ENCODE peak calls at places on chromosomes 6 and 20, in six cellular contexts. A is fibroblast of lung, G is IMR-90, X is Panc1, T is astrocyte, M is heart left ventricle. V is an unnamed sample.
A peak's percentile ranks its signal among the peaks of the same experiment; 100 is the strongest.

GRCh38 chr6:89843070-89843469 is 13.4 kb downstream of the CASP8AP2 start:
- DNase-seq in A (no peak), G (peak; percentile 34), X (no peak), T (peak; percentile 49), M (no peak), V (no peak)

GRCh38 chr20:21259346-21259745 is 43.8 kb upstream of the XRN2 start:
- DNase-seq in A (no peak), G (no peak), X (no peak), T (no peak), M (no peak), V (no peak)

GRCh38 chr6:135701426-135701825 is 150.1 kb upstream of the PDE7B start:
- DNase-seq in A (no peak), G (no peak), X (no peak), T (no peak), M (no peak), V (no peak)

GRCh38 chr6:75504902-75505233 is 11.3 kb upstream of the FILIP1 start:
- DNase-seq in A (peak; percentile 49), G (no peak), X (no peak), T (no peak), M (no peak), V (no peak)

GRCh38 chr6:36875250-36875633 is 639 bp upstream of the PPIL1 start:
- DNase-seq in A (no peak), G (no peak), X (no peak), T (no peak), M (no peak), V (no peak)

GRCh38 chr6:33895296-33895695 is 91.5 kb upstream of the MLN start:
- DNase-seq in A (no peak), G (no peak), X (no peak), T (no peak), M (no peak), V (no peak)

GRCh38 chr6:47288245-47289090 is 21.2 kb downstream of the TNFRSF21 start:
- DNase-seq in A (no peak), G (no peak), X (no peak), T (no peak), M (no peak), V (no peak)

GRCh38 chr6:151497935-151498726 is 4.3 kb downstream of the CCDC170 start:
- DNase-seq in A (peak; percentile 27), G (peak; percentile 2), X (no peak), T (no peak), M (no peak), V (no peak)

GRCh38 chr6:138538390-138539031 is 39.2 kb upstream of the NHSL1 start:
- DNase-seq in A (peak; percentile 73), G (peak; percentile 83), X (no peak), T (no peak), M (peak; percentile 53), V (no peak)

GRCh38 chr20:37397076-37397953 is 51.4 kb downstream of the SRC start:
- DNase-seq in A (no peak), G (no peak), X (no peak), T (no peak), M (no peak), V (no peak)

GRCh38 chr6:89999154-89999553 is 104.9 kb downstream of the GJA10 start:
- DNase-seq in A (peak; percentile 42), G (peak; percentile 23), X (no peak), T (peak; percentile 62), M (peak; percentile 78), V (peak; percentile 68)

GRCh38 chr20:47605673-47606413 is 104.2 kb downstream of the NCOA3 start:
- DNase-seq in A (no peak), G (no peak), X (no peak), T (no peak), M (no peak), V (no peak)

GRCh38 chr6:97160280-97160679 is 122.7 kb downstream of the MMS22L start:
- DNase-seq in A (no peak), G (peak; percentile 4), X (no peak), T (peak; percentile 3), M (no peak), V (no peak)

GRCh38 chr6:155050311-155050710 is 55.2 kb downstream of the TIAM2 start:
- DNase-seq in A (peak; percentile 7), G (peak; percentile 47), X (no peak), T (peak; percentile 97), M (no peak), V (no peak)

GRCh38 chr6:150008588-150008987 is 16.7 kb downstream of the RAET1L start:
- DNase-seq in A (no peak), G (no peak), X (no peak), T (no peak), M (no peak), V (no peak)

GRCh38 chr6:4008324-4009047 is 70.5 kb downstream of the FAM217A start:
- DNase-seq in A (peak; percentile 94), G (peak; percentile 92), X (no peak), T (peak; percentile 78), M (no peak), V (no peak)

GRCh38 chr6:89563866-89564265 is 74.7 kb downstream of the LYRM2 start:
- DNase-seq in A (no peak), G (no peak), X (no peak), T (no peak), M (no peak), V (no peak)

GRCh38 chr20:33773412-33774089 is 37.6 kb upstream of the CHMP4B start:
- DNase-seq in A (no peak), G (no peak), X (no peak), T (no peak), M (no peak), V (no peak)

GRCh38 chr20:64057628-64058498 is 5.1 kb upstream of the TCEA2 start:
- DNase-seq in A (peak; percentile 43), G (peak; percentile 40), X (no peak), T (no peak), M (peak; percentile 79), V (no peak)

GRCh38 chr6:41596807-41597206 is 41.5 kb upstream of the MDFI start:
- DNase-seq in A (no peak), G (no peak), X (no peak), T (no peak), M (no peak), V (no peak)

GRCh38 chr6:115969930-115970273 is 90.8 kb downstream of the FRK start:
- DNase-seq in A (no peak), G (peak; percentile 6), X (no peak), T (no peak), M (no peak), V (no peak)

GRCh38 chr20:61436674-61437279 is 184.7 kb downstream of the CDH4 start:
- DNase-seq in A (peak; percentile 37), G (peak; percentile 58), X (no peak), T (peak; percentile 96), M (no peak), V (no peak)

GRCh38 chr6:146169872-146170271 is 141.0 kb downstream of the GRM1 start:
- DNase-seq in A (no peak), G (no peak), X (no peak), T (no peak), M (no peak), V (no peak)

GRCh38 chr6:77368660-77369313 is 94.5 kb downstream of the HTR1B start:
- DNase-seq in A (peak; percentile 27), G (peak; percentile 38), X (no peak), T (no peak), M (peak; percentile 42), V (no peak)

GRCh38 chr6:53618219-53618618 is 47.3 kb downstream of the KLHL31 start:
- DNase-seq in A (no peak), G (no peak), X (no peak), T (no peak), M (no peak), V (no peak)

GRCh38 chr6:133815313-133815712 is 73.6 kb upstream of the TCF21 start:
- DNase-seq in A (no peak), G (no peak), X (no peak), T (no peak), M (no peak), V (no peak)

GRCh38 chr20:50728981-50729874 is 2.2 kb upstream of the PARD6B start:
- DNase-seq in A (no peak), G (no peak), X (no peak), T (no peak), M (no peak), V (peak; percentile 38)

GRCh38 chr6:147204060-147204785 is at the start of gene STXBP5:
- DNase-seq in A (peak; percentile 46), G (peak; percentile 47), X (no peak), T (peak; percentile 36), M (peak; percentile 63), V (no peak)

GRCh38 chr6:119880840-119881239 is 531.3 kb upstream of the MAN1A1 start:
- DNase-seq in A (no peak), G (no peak), X (no peak), T (no peak), M (no peak), V (no peak)

GRCh38 chr6:119874381-119874780 is 524.8 kb upstream of the MAN1A1 start:
- DNase-seq in A (no peak), G (no peak), X (no peak), T (no peak), M (no peak), V (no peak)

GRCh38 chr6:119881416-119881815 is 531.9 kb upstream of the MAN1A1 start:
- DNase-seq in A (peak; percentile 27), G (no peak), X (no peak), T (peak; percentile 12), M (no peak), V (no peak)

DNA sequence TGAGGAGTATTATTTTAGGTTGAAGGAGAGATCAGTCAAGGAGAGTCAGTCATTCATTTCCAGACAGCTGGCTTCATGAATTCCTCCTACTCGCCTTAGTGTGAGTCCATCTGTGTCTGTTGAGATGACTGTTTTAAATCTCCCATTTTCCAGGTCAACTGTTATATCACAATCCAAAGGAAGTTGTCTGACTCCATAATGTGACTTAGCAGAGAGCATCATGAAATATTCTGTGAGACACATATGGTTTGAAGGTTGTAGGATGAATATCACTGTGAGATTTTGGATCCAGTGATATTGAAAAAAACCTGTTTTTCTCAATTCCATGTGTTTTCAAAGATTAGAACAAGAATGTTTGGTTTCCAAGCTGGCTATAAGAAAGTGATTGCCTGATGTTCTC is 530.2 kb upstream of the MAN1A1 start:
- DNase-seq in A (no peak), G (no peak), X (no peak), T (no peak), M (no peak), V (no peak)
- H3K4me3 ChIP-seq in A (no peak overlapping the region), G (no peak overlapping the region), X (no peak overlapping the region), T (no peak overlapping the region), M (no peak overlapping the region), V (no peak overlapping the region)

DNA sequence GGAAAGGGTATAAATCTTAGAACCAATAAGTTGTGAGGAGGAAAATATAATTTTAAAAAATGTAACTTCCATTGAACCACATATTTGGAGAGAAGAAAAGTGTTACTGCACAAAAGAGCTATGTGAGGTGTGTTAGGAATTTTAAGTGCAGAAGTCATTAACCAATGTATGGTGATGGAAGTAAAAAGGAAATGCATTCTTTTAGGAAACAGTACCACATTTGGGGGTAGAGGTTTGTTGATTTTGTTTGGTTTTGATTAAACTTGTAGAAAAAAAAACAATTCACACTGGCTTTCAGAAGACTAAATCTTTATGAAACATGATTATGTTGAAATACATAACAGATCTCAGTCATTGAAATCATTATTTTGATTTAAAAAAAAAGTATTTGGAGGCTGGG is 1287.1 kb upstream of the GJE1 start:
- DNase-seq in A (no peak), G (no peak), X (no peak), T (peak; percentile 29), M (no peak), V (no peak)
- H3K27ac ChIP-seq in A (peak overlapping the region; percentile 64), G (no peak overlapping the region), X (no peak overlapping the region), T (no peak overlapping the region), M (no peak overlapping the region), V (no peak overlapping the region)

GRCh38 chr6:113493991-113494390 is 363.2 kb upstream of the MARCKS start:
- DNase-seq in A (no peak), G (no peak), X (no peak), T (no peak), M (no peak), V (no peak)
- H3K4me1 ChIP-seq in A (no peaks in the 10 kb centered on the region), G (peaks cover 2% of the 10 kb centered on the region), X (no peaks in the 10 kb centered on the region), T (peaks cover 15% of the 10 kb centered on the region), M (no peaks in the 10 kb centered on the region), V (no peaks in the 10 kb centered on the region)

GRCh38 chr6:113920663-113921267 is 50.2 kb downstream of the HDAC2 start:
- DNase-seq in A (no peak), G (no peak), X (no peak), T (no peak), M (peak; percentile 31), V (no peak)
- H3K4me3 ChIP-seq in A (no peak overlapping the region), G (no peak overlapping the region), X (no peak overlapping the region), T (no peak overlapping the region), M (no peak overlapping the region), V (no peak overlapping the region)

V was measured in right atrium auricular region.